ENCODE peak calls at places on chromosomes 4 and X, in eight cellular contexts. One of them, this sample, is unnamed.

GRCh38 chr4:42391356-42391675 is 6.0 kb upstream of the SHISA3 start:
- DNase-seq in GM23248: no peak
- DNase-seq in endothelial cell of umbilical vein: no peak
- DNase-seq in neural progenitor cell: no peak
- DNase-seq in K562: no peak
- DNase-seq in fibroblast of lung: no peak
- DNase-seq in GM12878: no peak
- DNase-seq in GM23338: no peak
- DNase-seq in this sample: no peak

GRCh38 chr4:110624016-110624770 is 1.3 kb upstream of the PITX2 start:
- DNase-seq in GM23248: no peak
- DNase-seq in endothelial cell of umbilical vein: no peak
- DNase-seq in neural progenitor cell: no peak
- DNase-seq in K562: no peak
- DNase-seq in fibroblast of lung: no peak
- DNase-seq in GM12878: no peak
- DNase-seq in GM23338: peak
- DNase-seq in this sample: no peak

GRCh38 chrX:19121898-19122640 is at the start of gene ADGRG2:
- DNase-seq in GM23248: peak
- DNase-seq in endothelial cell of umbilical vein: peak
- DNase-seq in neural progenitor cell: peak
- DNase-seq in K562: no peak
- DNase-seq in fibroblast of lung: peak
- DNase-seq in GM12878: no peak
- DNase-seq in GM23338: peak
- DNase-seq in this sample: no peak

GRCh38 chr4:37664696-37665095 is 21.5 kb downstream of the RELL1 start:
- DNase-seq in GM23248: no peak
- DNase-seq in endothelial cell of umbilical vein: no peak
- DNase-seq in neural progenitor cell: no peak
- DNase-seq in K562: no peak
- DNase-seq in fibroblast of lung: no peak
- DNase-seq in GM12878: no peak
- DNase-seq in GM23338: peak
- DNase-seq in this sample: no peak

GRCh38 chrX:2159393-2159792 is 341.4 kb downstream of the DHRSX start:
- DNase-seq in GM23248: no peak
- DNase-seq in endothelial cell of umbilical vein: no peak
- DNase-seq in neural progenitor cell: no peak
- DNase-seq in K562: peak
- DNase-seq in fibroblast of lung: no peak
- DNase-seq in GM12878: no peak
- DNase-seq in GM23338: no peak
- DNase-seq in this sample: no peak

GRCh38 chrX:97399400-97399799 is 515.7 kb downstream of the RPA4 start:
- DNase-seq in GM23248: peak
- DNase-seq in endothelial cell of umbilical vein: peak
- DNase-seq in neural progenitor cell: no peak
- DNase-seq in K562: peak
- DNase-seq in fibroblast of lung: peak
- DNase-seq in GM12878: peak
- DNase-seq in GM23338: no peak
- DNase-seq in this sample: peak

GRCh38 chrX:23901065-23901464 is 6.7 kb downstream of the APOO start:
- DNase-seq in GM23248: peak
- DNase-seq in endothelial cell of umbilical vein: peak
- DNase-seq in neural progenitor cell: no peak
- DNase-seq in K562: no peak
- DNase-seq in fibroblast of lung: peak
- DNase-seq in GM12878: no peak
- DNase-seq in GM23338: no peak
- DNase-seq in this sample: no peak

GRCh38 chr4:182133033-182133432 is 110.2 kb upstream of the TENM3 start:
- DNase-seq in GM23248: no peak
- DNase-seq in endothelial cell of umbilical vein: no peak
- DNase-seq in neural progenitor cell: no peak
- DNase-seq in K562: no peak
- DNase-seq in fibroblast of lung: no peak
- DNase-seq in GM12878: no peak
- DNase-seq in GM23338: no peak
- DNase-seq in this sample: no peak

GRCh38 chr4:3531306-3531886 is 826 bp downstream of the LRPAP1 start:
- DNase-seq in GM23248: no peak
- DNase-seq in endothelial cell of umbilical vein: no peak
- DNase-seq in neural progenitor cell: no peak
- DNase-seq in K562: no peak
- DNase-seq in fibroblast of lung: peak
- DNase-seq in GM12878: no peak
- DNase-seq in GM23338: no peak
- DNase-seq in this sample: no peak

GRCh38 chrX:154019633-154020499 is at the start of gene IRAK1:
- DNase-seq in GM23248: peak
- DNase-seq in endothelial cell of umbilical vein: peak
- DNase-seq in neural progenitor cell: peak
- DNase-seq in K562: peak
- DNase-seq in fibroblast of lung: peak
- DNase-seq in GM12878: no peak
- DNase-seq in GM23338: peak
- DNase-seq in this sample: peak

GRCh38 chrX:7574325-7574724 is 268.6 kb upstream of the VCX start:
- DNase-seq in GM23248: peak
- DNase-seq in endothelial cell of umbilical vein: no peak
- DNase-seq in neural progenitor cell: peak
- DNase-seq in K562: no peak
- DNase-seq in fibroblast of lung: no peak
- DNase-seq in GM12878: no peak
- DNase-seq in GM23338: peak
- DNase-seq in this sample: peak

GRCh38 chr4:160848901-160849735 is 1314.7 kb downstream of the FSTL5 start:
- DNase-seq in GM23248: no peak
- DNase-seq in endothelial cell of umbilical vein: no peak
- DNase-seq in neural progenitor cell: peak
- DNase-seq in K562: no peak
- DNase-seq in fibroblast of lung: peak
- DNase-seq in GM12878: no peak
- DNase-seq in GM23338: no peak
- DNase-seq in this sample: no peak

GRCh38 chr4:18020145-18020670 is 1.3 kb downstream of the LCORL start:
- DNase-seq in GM23248: peak
- DNase-seq in endothelial cell of umbilical vein: peak
- DNase-seq in neural progenitor cell: peak
- DNase-seq in K562: peak
- DNase-seq in fibroblast of lung: peak
- DNase-seq in GM12878: no peak
- DNase-seq in GM23338: peak
- DNase-seq in this sample: peak

GRCh38 chrX:17459008-17459407 is 84.0 kb downstream of the NHS start:
- DNase-seq in GM23248: peak
- DNase-seq in endothelial cell of umbilical vein: no peak
- DNase-seq in neural progenitor cell: no peak
- DNase-seq in K562: no peak
- DNase-seq in fibroblast of lung: peak
- DNase-seq in GM12878: no peak
- DNase-seq in GM23338: no peak
- DNase-seq in this sample: no peak

GRCh38 chr4:36388710-36389109 is 107.3 kb downstream of the DTHD1 start:
- DNase-seq in GM23248: no peak
- DNase-seq in endothelial cell of umbilical vein: no peak
- DNase-seq in neural progenitor cell: peak
- DNase-seq in K562: no peak
- DNase-seq in fibroblast of lung: no peak
- DNase-seq in GM12878: no peak
- DNase-seq in GM23338: no peak
- DNase-seq in this sample: no peak

GRCh38 chr4:36392049-36392448 is 110.6 kb downstream of the DTHD1 start:
- DNase-seq in GM23248: no peak
- DNase-seq in endothelial cell of umbilical vein: no peak
- DNase-seq in neural progenitor cell: no peak
- DNase-seq in K562: no peak
- DNase-seq in fibroblast of lung: peak
- DNase-seq in GM12878: no peak
- DNase-seq in GM23338: no peak
- DNase-seq in this sample: no peak

GRCh38 chr4:36394352-36394903 is 113.0 kb downstream of the DTHD1 start:
- DNase-seq in GM23248: no peak
- DNase-seq in endothelial cell of umbilical vein: no peak
- DNase-seq in neural progenitor cell: no peak
- DNase-seq in K562: no peak
- DNase-seq in fibroblast of lung: no peak
- DNase-seq in GM12878: peak
- DNase-seq in GM23338: no peak
- DNase-seq in this sample: peak

GRCh38 chr4:36392916-36393315 is 111.5 kb downstream of the DTHD1 start:
- DNase-seq in GM23248: no peak
- DNase-seq in endothelial cell of umbilical vein: no peak
- DNase-seq in neural progenitor cell: no peak
- DNase-seq in K562: no peak
- DNase-seq in fibroblast of lung: peak
- DNase-seq in GM12878: no peak
- DNase-seq in GM23338: no peak
- DNase-seq in this sample: no peak
- H2AFZ ChIP-seq in GM23248: no peak
- H2AFZ ChIP-seq in endothelial cell of umbilical vein: no peak
- H2AFZ ChIP-seq in neural progenitor cell: no peak
- H2AFZ ChIP-seq in K562: no peak
- H2AFZ ChIP-seq in fibroblast of lung: no peak
- H2AFZ ChIP-seq in GM12878: no peak
- H2AFZ ChIP-seq in GM23338: no peak
- H2AFZ ChIP-seq in this sample: no peak

GRCh38 chr4:1002631-1003251 is 8.7 kb upstream of the FGFRL1 start:
- DNase-seq in GM23248: peak
- DNase-seq in endothelial cell of umbilical vein: no peak
- DNase-seq in neural progenitor cell: peak
- DNase-seq in K562: no peak
- DNase-seq in fibroblast of lung: no peak
- DNase-seq in GM12878: no peak
- DNase-seq in GM23338: peak
- DNase-seq in this sample: no peak
- TF ChIP-seq EZH2 in GM23248: peak
- TF ChIP-seq EZH2 in endothelial cell of umbilical vein: peak
- TF ChIP-seq EZH2 in neural progenitor cell: peak
- TF ChIP-seq EZH2 in K562: no peak
- TF ChIP-seq EZH2 in fibroblast of lung: no peak
- TF ChIP-seq EZH2 in GM12878: no peak
- TF ChIP-seq EZH2 in GM23338: no peak
- TF ChIP-seq EZH2 in this sample: no peak

GRCh38 chr4:74028504-74028903 is 10.0 kb downstream of the CXCL3 start:
- DNase-seq in GM23248: no peak
- DNase-seq in endothelial cell of umbilical vein: no peak
- DNase-seq in neural progenitor cell: no peak
- DNase-seq in K562: no peak
- DNase-seq in fibroblast of lung: no peak
- DNase-seq in GM12878: no peak
- DNase-seq in GM23338: no peak
- DNase-seq in this sample: no peak

GRCh38 chr4:74018116-74018515 is 19.6 kb upstream of the CXCL5 start:
- DNase-seq in GM23248: no peak
- DNase-seq in endothelial cell of umbilical vein: peak
- DNase-seq in neural progenitor cell: no peak
- DNase-seq in K562: no peak
- DNase-seq in fibroblast of lung: no peak
- DNase-seq in GM12878: no peak
- DNase-seq in GM23338: no peak
- DNase-seq in this sample: no peak

GRCh38 chr4:74021617-74022016 is 16.9 kb downstream of the CXCL3 start:
- DNase-seq in GM23248: no peak
- DNase-seq in endothelial cell of umbilical vein: no peak
- DNase-seq in neural progenitor cell: no peak
- DNase-seq in K562: no peak
- DNase-seq in fibroblast of lung: no peak
- DNase-seq in GM12878: no peak
- DNase-seq in GM23338: no peak
- DNase-seq in this sample: no peak

GRCh38 chr4:74018771-74019170 is 19.7 kb downstream of the CXCL3 start:
- DNase-seq in GM23248: no peak
- DNase-seq in endothelial cell of umbilical vein: peak
- DNase-seq in neural progenitor cell: no peak
- DNase-seq in K562: no peak
- DNase-seq in fibroblast of lung: no peak
- DNase-seq in GM12878: no peak
- DNase-seq in GM23338: no peak
- DNase-seq in this sample: no peak

GRCh38 chr4:74023709-74024108 is 14.8 kb downstream of the CXCL3 start:
- DNase-seq in GM23248: no peak
- DNase-seq in endothelial cell of umbilical vein: no peak
- DNase-seq in neural progenitor cell: no peak
- DNase-seq in K562: no peak
- DNase-seq in fibroblast of lung: no peak
- DNase-seq in GM12878: no peak
- DNase-seq in GM23338: no peak
- DNase-seq in this sample: no peak
- H2AFZ ChIP-seq in GM23248: no peak
- H2AFZ ChIP-seq in endothelial cell of umbilical vein: no peak
- H2AFZ ChIP-seq in neural progenitor cell: no peak
- H2AFZ ChIP-seq in K562: no peak
- H2AFZ ChIP-seq in fibroblast of lung: no peak
- H2AFZ ChIP-seq in GM12878: no peak
- H2AFZ ChIP-seq in GM23338: no peak
- H2AFZ ChIP-seq in this sample: no peak

DNA sequence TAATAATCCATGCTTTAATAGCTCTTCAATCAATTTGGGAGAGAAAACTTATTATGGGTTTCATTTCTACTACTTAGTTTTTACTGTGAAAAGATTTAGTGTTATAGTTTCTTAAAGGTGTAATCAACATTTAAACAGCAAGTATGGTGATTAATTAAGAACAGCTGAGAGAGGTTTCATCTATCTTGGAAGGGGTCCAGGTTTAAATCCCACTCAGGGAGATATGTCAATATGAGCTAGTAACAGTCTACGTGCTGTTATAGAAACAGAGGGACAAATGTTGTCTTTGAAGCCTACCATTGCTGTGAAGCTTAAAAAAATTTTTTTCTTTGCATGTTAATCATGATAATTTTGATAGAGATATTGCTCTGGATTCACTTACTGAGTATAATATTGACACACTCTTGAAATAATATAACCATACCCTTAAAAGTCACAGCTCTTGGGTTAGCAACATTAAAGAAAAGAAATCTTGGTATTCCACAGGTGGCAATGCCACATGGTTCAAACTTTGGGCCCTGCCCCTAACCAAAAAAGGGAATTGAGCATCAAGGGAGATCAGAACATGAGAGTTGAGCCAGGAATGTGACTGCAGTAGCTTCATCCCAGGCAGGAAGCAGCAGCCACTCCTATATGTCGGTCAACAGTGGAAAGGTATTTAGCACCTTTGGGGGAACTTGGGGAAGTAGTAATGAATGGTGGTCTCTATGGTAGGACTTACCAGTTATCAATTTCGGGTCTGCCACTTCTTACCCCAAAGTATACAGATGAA is 107.8 kb downstream of the ANK2 start:
- DNase-seq in GM23248: no peak
- DNase-seq in endothelial cell of umbilical vein: no peak
- DNase-seq in neural progenitor cell: no peak
- DNase-seq in K562: no peak
- DNase-seq in fibroblast of lung: no peak
- DNase-seq in GM12878: no peak
- DNase-seq in GM23338: peak
- DNase-seq in this sample: no peak
- TF ChIP-seq EZH2 in GM23248: no peak
- TF ChIP-seq EZH2 in endothelial cell of umbilical vein: no peak
- TF ChIP-seq EZH2 in neural progenitor cell: no peak
- TF ChIP-seq EZH2 in K562: no peak
- TF ChIP-seq EZH2 in fibroblast of lung: no peak
- TF ChIP-seq EZH2 in GM12878: no peak
- TF ChIP-seq EZH2 in GM23338: no peak
- TF ChIP-seq EZH2 in this sample: no peak

This sample was measured in MM.1S.